ENCODE peak calls at places on chromosomes 5 and 9, in four cellular contexts. W is CD8-positive, alpha-beta T cell; Q is cardiac fibroblast; A is uterus. N is an unnamed sample.

GRCh38 chr5:117060099-117060498 is 485.5 kb upstream of the SEMA6A start:
- DNase-seq in Q (no peak), W (no peak), A (no peak), N (no peak)

GRCh38 chr5:87403409-87403808 is 9.3 kb downstream of the CCNH start:
- DNase-seq in A (no peak), Q (no peak), W (no peak), N (no peak)

GRCh38 chr5:175521313-175521833 is 43.0 kb downstream of the SFXN1 start:
- DNase-seq in A (no peak), Q (no peak), W (no peak), N (no peak)

GRCh38 chr9:127878001-127878651 is 651 bp upstream of the AK1 start:
- DNase-seq in A (no peak), Q (no peak), W (no peak), N (no peak)

GRCh38 chr5:83097582-83098265 is 20.4 kb downstream of the XRCC4 start:
- DNase-seq in Q (peak), W (no peak), A (no peak), N (no peak)

GRCh38 chr9:121667214-121667613 is 15.8 kb downstream of the DAB2IP start:
- DNase-seq in Q (no peak), A (no peak), W (no peak), N (no peak)

GRCh38 chr9:89442981-89443817 is 54.7 kb downstream of the SEMA4D start:
- DNase-seq in A (no peak), Q (peak), W (no peak), N (no peak)

GRCh38 chr5:14110196-14110595 is 32.9 kb upstream of the TRIO start:
- DNase-seq in W (no peak), Q (peak), A (no peak), N (no peak)

GRCh38 chr9:75186767-75187380 is 98.6 kb downstream of the OSTF1 start:
- DNase-seq in Q (peak), W (no peak), A (no peak), N (no peak)

GRCh38 chr9:93297659-93298497 is 113.9 kb downstream of the WNK2 start:
- DNase-seq in W (no peak), A (no peak), Q (no peak), N (no peak)

GRCh38 chr9:121744002-121744686 is 92.7 kb downstream of the DAB2IP start:
- DNase-seq in Q (peak), A (no peak), W (peak), N (no peak)

GRCh38 chr5:111758284-111758628 is 1.3 kb upstream of the NREP start:
- DNase-seq in Q (no peak), W (no peak), A (no peak), N (no peak)

GRCh38 chr5:67588389-67588788 is 391.8 kb upstream of the CD180 start:
- DNase-seq in W (no peak), A (no peak), Q (peak), N (no peak)

GRCh38 chr9:32867601-32868204 is 84.4 kb downstream of the TMEM215 start:
- DNase-seq in W (no peak), Q (no peak), A (no peak), N (no peak)

GRCh38 chr5:149581192-149581861 is at the start of gene ARHGEF37:
- DNase-seq in W (peak), Q (peak), A (peak), N (peak)

GRCh38 chr9:72428329-72428728 is 63.3 kb upstream of the ZFAND5 start:
- DNase-seq in Q (peak), A (no peak), W (no peak), N (no peak)

GRCh38 chr9:128389395-128390149 is 18.4 kb downstream of the URM1 start:
- DNase-seq in W (no peak), A (no peak), Q (no peak), N (no peak)

GRCh38 chr9:70392189-70392588 is 22.3 kb downstream of the KLF9 start:
- DNase-seq in W (no peak), A (no peak), Q (no peak), N (no peak)

GRCh38 chr9:7009065-7009464 is 251.3 kb downstream of the KDM4C start:
- DNase-seq in Q (no peak), A (no peak), W (no peak), N (no peak)

GRCh38 chr9:131982683-131983239 is 96.9 kb downstream of the MED27 start:
- DNase-seq in A (no peak), Q (no peak), W (no peak), N (no peak)

GRCh38 chr5:7867260-7867659 is 1.6 kb downstream of the FASTKD3 start:
- DNase-seq in W (no peak), Q (no peak), A (no peak), N (no peak)

GRCh38 chr5:143047091-143047490 is 276.9 kb downstream of the ARHGAP26 start:
- DNase-seq in W (no peak), A (no peak), Q (no peak), N (no peak)

GRCh38 chr5:127040779-127041520 is 10.6 kb upstream of the MARCHF3 start:
- DNase-seq in W (no peak), Q (peak), A (peak), N (no peak)

GRCh38 chr5:53076014-53076413 is 33.5 kb downstream of the MOCS2 start:
- DNase-seq in W (no peak), Q (peak), A (no peak), N (no peak)

GRCh38 chr5:7961540-7961939 is 92.6 kb downstream of the MTRR start:
- DNase-seq in W (no peak), Q (no peak), A (no peak), N (no peak)

DNA sequence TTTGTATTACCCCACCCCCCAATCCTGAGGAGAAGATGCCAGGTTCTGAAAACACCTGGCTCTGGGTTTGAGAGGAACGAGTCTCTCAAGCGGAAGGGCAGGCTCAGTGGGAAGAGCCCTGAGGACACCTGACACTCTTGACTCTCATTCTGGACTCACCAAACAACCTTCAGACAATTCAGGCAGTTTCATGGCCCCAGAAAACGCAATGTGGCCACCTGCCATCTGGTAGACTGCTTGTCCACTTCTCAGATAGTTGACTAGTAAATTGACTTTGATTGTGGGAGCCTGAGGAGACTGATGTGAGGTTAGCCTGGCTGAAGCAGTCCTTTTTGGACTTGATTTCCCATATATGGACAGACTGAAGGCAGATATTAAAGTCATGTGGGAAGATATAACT is 117.5 kb upstream of the FSTL4 start:
- DNase-seq in A (no peak), W (no peak), Q (no peak), N (no peak)
- TF ChIP-seq CTCF in A (no peak), W (no peak), Q (no peak), N (no peak)

DNA sequence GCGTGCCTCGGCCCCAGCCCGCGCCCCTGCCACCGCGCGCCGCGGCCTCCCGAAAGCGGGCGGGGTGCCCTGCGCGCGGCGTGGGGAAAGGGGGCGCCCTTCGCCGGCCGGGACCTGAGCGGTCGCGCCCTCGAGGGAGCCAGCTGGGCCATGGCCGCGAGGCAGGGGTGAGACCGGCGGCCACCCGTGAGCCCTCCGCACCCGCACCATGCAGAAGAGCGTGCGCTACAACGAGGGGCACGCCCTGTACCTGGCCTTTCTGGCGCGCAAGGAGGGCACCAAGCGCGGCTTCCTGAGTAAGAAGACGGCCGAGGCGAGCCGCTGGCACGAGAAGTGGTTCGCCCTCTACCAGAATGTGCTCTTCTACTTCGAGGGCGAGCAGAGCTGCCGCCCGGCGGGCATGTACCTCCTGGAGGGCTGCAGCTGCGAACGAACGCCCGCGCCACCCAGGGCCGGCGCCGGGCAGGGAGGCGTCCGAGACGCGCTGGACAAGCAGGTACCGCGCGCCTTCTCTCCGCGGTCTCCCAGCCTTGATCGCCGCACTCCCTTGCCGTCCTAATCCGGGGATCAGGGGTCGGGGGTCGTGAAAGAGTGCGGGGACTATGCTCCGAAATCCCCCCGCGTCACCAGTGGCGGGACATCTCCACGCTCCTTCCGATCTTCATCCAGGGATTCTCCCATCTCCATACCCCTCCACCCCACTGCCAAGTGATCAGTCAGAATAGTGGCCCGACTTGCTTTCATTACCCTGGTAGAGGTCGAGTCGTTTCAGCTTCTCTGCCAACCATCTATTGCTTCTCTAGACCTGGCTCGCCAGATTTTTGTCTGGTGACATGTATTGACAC is 590 bp downstream of the RASGRF2 start:
- DNase-seq in Q (peak), W (peak), A (peak), N (no peak)
- TF ChIP-seq CTCF in Q (no peak), W (no peak), A (no peak), N (no peak)

GRCh38 chr9:2066312-2067273 is 51.4 kb downstream of the SMARCA2 start:
- DNase-seq in Q (peak), A (no peak), W (no peak), N (no peak)
- TF ChIP-seq CTCF in Q (no peak), A (no peak), W (peak), N (no peak)

DNA sequence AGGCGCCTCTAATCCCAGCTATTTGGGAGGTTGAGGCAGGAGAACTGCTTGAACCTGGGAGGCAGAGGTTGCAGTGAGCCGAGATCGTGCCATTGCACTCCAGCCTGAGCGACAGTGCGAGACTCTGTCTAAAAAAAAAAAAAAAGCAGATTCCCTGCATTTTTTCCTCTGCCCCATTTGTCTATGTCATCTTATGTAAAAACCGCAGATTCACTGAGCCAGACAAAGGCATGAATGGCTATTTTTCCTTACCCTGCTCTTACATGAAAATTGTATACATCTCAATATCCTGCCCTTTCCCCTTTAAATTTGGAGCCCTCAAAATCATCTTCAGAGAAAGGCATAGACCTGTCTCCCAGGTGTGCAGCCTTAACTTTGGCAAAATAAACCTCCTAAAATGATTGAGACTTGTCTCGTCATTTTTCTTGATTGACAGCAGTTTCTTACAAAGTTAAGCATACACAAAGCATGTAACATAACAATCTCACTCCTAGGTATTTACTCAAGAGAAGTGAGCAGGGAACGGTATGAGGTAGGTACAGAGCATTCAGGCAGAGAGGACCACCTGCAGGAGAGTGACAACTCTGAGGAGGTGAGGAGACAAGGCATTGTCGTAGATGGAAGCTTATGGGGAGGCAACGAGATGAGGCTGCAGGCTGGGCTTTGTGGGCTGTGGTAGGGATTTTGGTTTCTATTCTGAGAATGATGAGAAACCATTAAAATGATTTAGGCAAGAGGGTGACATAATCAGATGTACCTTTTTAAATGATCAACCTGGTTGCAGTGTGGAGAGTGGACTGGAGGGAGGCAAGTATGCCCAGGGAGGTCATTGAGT is 65.7 kb upstream of the IL6ST start:
- DNase-seq in W (no peak), Q (peak), A (no peak), N (no peak)
- TF ChIP-seq CTCF in W (no peak), Q (no peak), A (no peak), N (no peak)

GRCh38 chr9:136609160-136609475 is 53.6 kb upstream of the EGFL7 start:
- DNase-seq in A (no peak), W (no peak), Q (no peak), N (no peak)
- TF ChIP-seq CTCF in A (no peak), W (no peak), Q (no peak), N (no peak)

GRCh38 chr9:119898316-119898715 is 529.1 kb upstream of the BRINP1 start:
- DNase-seq in A (no peak), W (no peak), Q (no peak), N (no peak)
- TF ChIP-seq CTCF in A (no peak), W (no peak), Q (no peak), N (no peak)

DNA sequence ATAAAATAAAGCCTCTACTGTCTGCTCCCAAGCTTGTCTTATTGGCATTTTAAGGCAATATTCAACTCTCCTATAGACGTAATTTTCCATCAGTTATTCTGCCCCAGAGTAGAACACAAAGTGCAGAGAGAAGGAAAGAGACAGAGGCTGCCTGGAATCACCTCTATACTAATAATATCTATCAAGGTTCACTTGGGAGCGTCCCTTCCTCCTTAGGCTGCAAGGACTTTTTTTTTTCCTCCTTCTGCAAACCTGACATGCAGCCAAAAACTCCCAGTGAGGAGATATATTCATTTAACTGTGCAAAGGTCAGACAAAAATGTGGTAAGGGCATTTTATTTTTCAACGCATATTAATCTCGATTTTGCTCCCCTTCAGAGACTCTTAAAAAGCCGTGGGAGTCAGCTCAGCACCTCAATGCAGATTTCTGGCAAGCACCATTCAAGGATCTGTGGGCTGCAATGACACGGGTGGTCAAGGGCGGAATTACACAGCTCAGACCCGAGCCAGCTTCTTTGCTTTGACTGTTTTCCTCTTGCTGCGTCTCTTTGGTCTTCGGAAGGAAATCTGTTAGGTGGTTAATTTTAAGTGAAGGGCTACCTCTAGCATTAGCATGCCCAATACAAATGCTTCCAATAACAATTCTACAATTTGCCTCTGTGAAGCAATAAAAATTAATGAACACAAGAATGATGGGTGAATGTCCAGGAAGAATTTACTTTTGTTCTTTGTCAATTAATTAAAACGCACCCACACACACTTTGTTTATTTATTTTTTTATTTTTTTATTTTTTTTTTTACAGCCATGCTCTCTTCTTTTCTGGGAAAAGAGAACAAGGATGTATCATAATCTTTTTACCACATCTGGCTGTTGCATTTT is 587.7 kb upstream of the GRAMD2B start:
- DNase-seq in A (peak), W (no peak), Q (peak), N (no peak)
- TF ChIP-seq CTCF in A (peak), W (no peak), Q (peak), N (no peak)

DNA sequence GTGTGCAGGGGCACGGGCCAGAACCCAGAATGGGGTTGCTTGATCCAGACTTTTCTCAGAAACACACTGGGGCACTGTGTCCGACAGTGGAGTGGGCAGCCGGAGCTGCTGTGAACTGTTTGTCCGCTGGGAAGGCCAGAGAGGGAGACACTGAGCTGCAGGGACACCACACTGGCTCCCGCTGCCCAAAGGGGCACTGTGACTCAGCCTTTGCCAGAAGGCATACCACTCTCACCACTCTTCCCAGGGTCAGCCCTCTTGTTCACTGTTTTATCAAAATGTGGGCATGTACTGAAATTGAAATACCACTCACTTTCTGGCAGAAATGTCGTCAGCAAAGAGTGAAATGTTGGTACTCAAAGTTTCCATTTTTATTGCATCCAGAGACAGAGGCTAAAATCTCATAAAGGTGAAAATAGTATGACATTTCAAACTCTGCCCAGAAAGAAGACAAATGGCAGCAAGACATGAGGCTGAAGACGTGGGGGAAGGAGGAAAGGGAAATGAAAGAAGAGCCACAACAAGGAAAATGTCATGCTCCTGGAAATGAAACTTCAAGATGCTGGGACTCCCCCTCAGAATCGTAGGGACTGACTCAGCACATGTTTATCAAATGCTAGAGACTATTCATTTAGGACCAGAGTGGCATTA is 4.5 kb upstream of the IL7R start:
- DNase-seq in Q (no peak), W (no peak), A (no peak), N (no peak)
- TF ChIP-seq CTCF in Q (no peak), W (no peak), A (no peak), N (no peak)

DNA sequence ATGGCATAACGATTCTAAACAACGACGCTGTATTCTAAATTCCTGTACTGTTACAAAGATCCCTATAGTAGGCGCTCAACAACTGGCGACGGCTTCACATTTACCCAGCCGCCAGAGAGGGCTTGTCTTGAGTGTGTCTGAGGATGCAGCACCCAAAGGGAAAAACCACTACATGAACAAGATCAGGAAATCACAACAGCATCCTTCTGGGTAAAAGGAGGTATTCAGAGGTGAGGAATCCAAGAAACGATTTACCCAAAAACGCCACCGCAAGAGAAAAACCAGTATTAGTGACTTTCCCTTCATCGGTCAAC is 711 bp downstream of the TTC33 start:
- DNase-seq in Q (peak), A (peak), W (peak), N (peak)
- TF ChIP-seq CTCF in Q (peak), A (peak), W (peak), N (no peak)

N was measured in activated B cell treated with CpG ODN at 0.5 μM for 24 hours.